ENCODE peak calls at places on chromosome X, in four cellular contexts. F is GM06990; G is activated CD8-positive, alpha-beta memory T cell treated with anti-CD3 and anti-CD28 coated beads, Interleukin-2, amount 50 U/mL, for 48 hours; X is A172. N is an unnamed sample.

GRCh38 chrX:70196961-70197805 is 19.9 kb downstream of the DGAT2L6 start:
- DNase-seq in F (no peak), G (peak; percentile 66), X (peak; percentile 41), N (peak; percentile 10)

GRCh38 chrX:149522914-149523313 is 17.8 kb upstream of the IDS start:
- DNase-seq in F (no peak), G (no peak), X (no peak), N (no peak)

GRCh38 chrX:8254386-8254785 is 83.3 kb upstream of the VCX2 start:
- DNase-seq in F (no peak), G (no peak), X (peak; percentile 48), N (no peak)

GRCh38 chrX:20609916-20610415 is 343.3 kb upstream of the RPS6KA3 start:
- DNase-seq in F (no peak), G (no peak), X (no peak), N (no peak)

GRCh38 chrX:66144258-66144657 is 19.8 kb upstream of the HEPH start:
- DNase-seq in F (no peak), G (no peak), X (no peak), N (no peak)

GRCh38 chrX:133482345-133483041 is 67.2 kb upstream of the GPC4 start:
- DNase-seq in F (no peak), G (no peak), X (no peak), N (no peak)

GRCh38 chrX:108139303-108139702 is 47.7 kb downstream of the ATG4A start:
- DNase-seq in F (no peak), G (no peak), X (no peak), N (no peak)

GRCh38 chrX:129825746-129826505 is 17.8 kb downstream of the ZDHHC9 start:
- DNase-seq in F (no peak), G (no peak), X (no peak), N (no peak)

GRCh38 chrX:84165716-84166115 is 22.3 kb downstream of the RPS6KA6 start:
- DNase-seq in F (no peak), G (no peak), X (no peak), N (no peak)

GRCh38 chrX:119638725-119639471 is 32.7 kb upstream of the NKRF start:
- DNase-seq in F (peak; percentile 65), G (no peak), X (no peak), N (no peak)

GRCh38 chrX:49999048-49999447 is 76.7 kb downstream of the CLCN5 start:
- DNase-seq in F (no peak), G (no peak), X (no peak), N (no peak)

GRCh38 chrX:121259170-121259569 is 211.8 kb downstream of the GLUD2 start:
- DNase-seq in F (no peak), G (no peak), X (no peak), N (no peak)

GRCh38 chrX:39002466-39002865 is 201.2 kb downstream of the MID1IP1 start:
- DNase-seq in F (no peak), G (no peak), X (no peak), N (no peak)

GRCh38 chrX:132786217-132786616 is 172.2 kb downstream of the HS6ST2 start:
- DNase-seq in F (no peak), G (no peak), X (peak; percentile 28), N (no peak)

GRCh38 chrX:77785746-77786548 is at the start of gene ATRX:
- DNase-seq in F (peak; percentile 80), G (peak; percentile 76), X (peak; percentile 82), N (peak; percentile 37)

GRCh38 chrX:103464774-103465117 is 54.5 kb downstream of the RAB40A start:
- DNase-seq in F (peak; percentile 9), G (peak; percentile 76), X (peak; percentile 29), N (peak; percentile 1)

GRCh38 chrX:154049209-154050112 is 29.8 kb upstream of the IRAK1 start:
- DNase-seq in F (no peak), G (no peak), X (no peak), N (no peak)

GRCh38 chrX:15864629-15865028 is 10.0 kb upstream of the AP1S2 start:
- DNase-seq in F (no peak), G (no peak), X (no peak), N (no peak)

GRCh38 chrX:23493941-23494374 is 159.3 kb downstream of the PTCHD1 start:
- DNase-seq in F (peak; percentile 25), G (no peak), X (peak; percentile 81), N (no peak)

GRCh38 chrX:153925739-153926593 is at the start of gene ARHGAP4:
- DNase-seq in F (peak; percentile 75), G (peak; percentile 80), X (no peak), N (no peak)

GRCh38 chrX:56233682-56234081 is 1.5 kb downstream of the KLF8 start:
- DNase-seq in F (no peak), G (no peak), X (no peak), N (no peak)

GRCh38 chrX:77446029-77446585 is 1.1 kb upstream of the FGF16 start:
- DNase-seq in F (no peak), G (peak; percentile 52), X (no peak), N (no peak)

GRCh38 chrX:23887918-23888317 is 19.8 kb downstream of the APOO start:
- DNase-seq in F (no peak), G (no peak), X (no peak), N (no peak)

GRCh38 chrX:87409113-87409841 is 108.3 kb upstream of the KLHL4 start:
- DNase-seq in F (no peak), G (no peak), X (peak; percentile 84), N (no peak)

GRCh38 chrX:40735318-40736169 is at the start of gene MED14:
- DNase-seq in F (peak; percentile 96), G (peak; percentile 90), X (peak; percentile 86), N (peak; percentile 86)

GRCh38 chrX:750263-750662 is 119.7 kb downstream of the SHOX start:
- DNase-seq in F (no peak), G (no peak), X (no peak), N (no peak)